ENCODE peak calls at places on chromosome 14, in six cellular contexts. One of them, this sample, is unnamed.

GRCh38 chr14:29805415-29806123 is 122.1 kb downstream of the PRKD1 start:
- DNase-seq in CD4-positive, CD25-positive, alpha-beta regulatory T cell: no peak
- DNase-seq in adipocyte: peak; percentile 94
- DNase-seq in mucosa of descending colon: no peak
- DNase-seq in tibial nerve: peak; percentile 65
- DNase-seq in fibroblast of lung: peak; percentile 98
- DNase-seq in this sample: peak; percentile 81

GRCh38 chr14:77903233-77903632 is 103.3 kb downstream of the ADCK1 start:
- DNase-seq in CD4-positive, CD25-positive, alpha-beta regulatory T cell: no peak
- DNase-seq in adipocyte: no peak
- DNase-seq in mucosa of descending colon: no peak
- DNase-seq in tibial nerve: no peak
- DNase-seq in fibroblast of lung: no peak
- DNase-seq in this sample: no peak

GRCh38 chr14:23093993-23094665 is 807 bp downstream of the ACIN1 start:
- DNase-seq in CD4-positive, CD25-positive, alpha-beta regulatory T cell: peak; percentile 42
- DNase-seq in adipocyte: peak; percentile 34
- DNase-seq in mucosa of descending colon: no peak
- DNase-seq in tibial nerve: no peak
- DNase-seq in fibroblast of lung: no peak
- DNase-seq in this sample: no peak

GRCh38 chr14:68283378-68284123 is 464.0 kb downstream of the RAD51B start:
- DNase-seq in CD4-positive, CD25-positive, alpha-beta regulatory T cell: peak; percentile 94
- DNase-seq in adipocyte: no peak
- DNase-seq in mucosa of descending colon: no peak
- DNase-seq in tibial nerve: no peak
- DNase-seq in fibroblast of lung: no peak
- DNase-seq in this sample: no peak

GRCh38 chr14:72479471-72479931 is 414.4 kb downstream of the DPF3 start:
- DNase-seq in CD4-positive, CD25-positive, alpha-beta regulatory T cell: no peak
- DNase-seq in adipocyte: no peak
- DNase-seq in mucosa of descending colon: no peak
- DNase-seq in tibial nerve: no peak
- DNase-seq in fibroblast of lung: no peak
- DNase-seq in this sample: no peak

GRCh38 chr14:77529963-77530362 is 31.3 kb upstream of the ISM2 start:
- DNase-seq in CD4-positive, CD25-positive, alpha-beta regulatory T cell: no peak
- DNase-seq in adipocyte: no peak
- DNase-seq in mucosa of descending colon: no peak
- DNase-seq in tibial nerve: no peak
- DNase-seq in fibroblast of lung: no peak
- DNase-seq in this sample: no peak

GRCh38 chr14:63897706-63898105 is 44.9 kb downstream of the SYNE2 start:
- DNase-seq in CD4-positive, CD25-positive, alpha-beta regulatory T cell: no peak
- DNase-seq in adipocyte: peak; percentile 79
- DNase-seq in mucosa of descending colon: no peak
- DNase-seq in tibial nerve: no peak
- DNase-seq in fibroblast of lung: peak; percentile 69
- DNase-seq in this sample: no peak

GRCh38 chr14:53710615-53711014 is 246.0 kb downstream of the BMP4 start:
- DNase-seq in CD4-positive, CD25-positive, alpha-beta regulatory T cell: no peak
- DNase-seq in adipocyte: no peak
- DNase-seq in mucosa of descending colon: no peak
- DNase-seq in tibial nerve: no peak
- DNase-seq in fibroblast of lung: no peak
- DNase-seq in this sample: peak; percentile 1

GRCh38 chr14:50533806-50534205 is 1.4 kb upstream of the MAP4K5 start:
- DNase-seq in CD4-positive, CD25-positive, alpha-beta regulatory T cell: no peak
- DNase-seq in adipocyte: no peak
- DNase-seq in mucosa of descending colon: no peak
- DNase-seq in tibial nerve: no peak
- DNase-seq in fibroblast of lung: no peak
- DNase-seq in this sample: no peak

GRCh38 chr14:103247169-103247606 is 86.8 kb upstream of the EIF5 start:
- DNase-seq in CD4-positive, CD25-positive, alpha-beta regulatory T cell: no peak
- DNase-seq in adipocyte: no peak
- DNase-seq in mucosa of descending colon: no peak
- DNase-seq in tibial nerve: no peak
- DNase-seq in fibroblast of lung: no peak
- DNase-seq in this sample: no peak

GRCh38 chr14:88225721-88226120 is 97.3 kb downstream of the KCNK10 start:
- DNase-seq in CD4-positive, CD25-positive, alpha-beta regulatory T cell: no peak
- DNase-seq in adipocyte: no peak
- DNase-seq in mucosa of descending colon: no peak
- DNase-seq in tibial nerve: no peak
- DNase-seq in fibroblast of lung: no peak
- DNase-seq in this sample: no peak

GRCh38 chr14:36553650-36554260 is 28.7 kb downstream of the NKX2-8 start:
- DNase-seq in CD4-positive, CD25-positive, alpha-beta regulatory T cell: peak; percentile 31
- DNase-seq in adipocyte: peak; percentile 84
- DNase-seq in mucosa of descending colon: peak; percentile 49
- DNase-seq in tibial nerve: peak; percentile 16
- DNase-seq in fibroblast of lung: peak; percentile 60
- DNase-seq in this sample: peak; percentile 4

GRCh38 chr14:23910081-23910875 is 43.3 kb upstream of the DHRS4 start:
- DNase-seq in CD4-positive, CD25-positive, alpha-beta regulatory T cell: peak; percentile 9
- DNase-seq in adipocyte: peak; percentile 75
- DNase-seq in mucosa of descending colon: peak; percentile 77
- DNase-seq in tibial nerve: peak; percentile 12
- DNase-seq in fibroblast of lung: peak; percentile 53
- DNase-seq in this sample: peak; percentile 13

GRCh38 chr14:77848031-77848430 is 48.1 kb downstream of the ADCK1 start:
- DNase-seq in CD4-positive, CD25-positive, alpha-beta regulatory T cell: no peak
- DNase-seq in adipocyte: no peak
- DNase-seq in mucosa of descending colon: no peak
- DNase-seq in tibial nerve: no peak
- DNase-seq in fibroblast of lung: peak; percentile 24
- DNase-seq in this sample: peak; percentile 2

GRCh38 chr14:99602054-99602787 is 1.8 kb downstream of the CCDC85C start:
- DNase-seq in CD4-positive, CD25-positive, alpha-beta regulatory T cell: no peak
- DNase-seq in adipocyte: peak; percentile 27
- DNase-seq in mucosa of descending colon: peak; percentile 73
- DNase-seq in tibial nerve: no peak
- DNase-seq in fibroblast of lung: no peak
- DNase-seq in this sample: peak; percentile 26

GRCh38 chr14:69373104-69373503 is 25.0 kb downstream of the ERH start:
- DNase-seq in CD4-positive, CD25-positive, alpha-beta regulatory T cell: no peak
- DNase-seq in adipocyte: no peak
- DNase-seq in mucosa of descending colon: no peak
- DNase-seq in tibial nerve: no peak
- DNase-seq in fibroblast of lung: no peak
- DNase-seq in this sample: no peak

GRCh38 chr14:69374235-69374634 is 23.9 kb downstream of the ERH start:
- DNase-seq in CD4-positive, CD25-positive, alpha-beta regulatory T cell: no peak
- DNase-seq in adipocyte: no peak
- DNase-seq in mucosa of descending colon: no peak
- DNase-seq in tibial nerve: no peak
- DNase-seq in fibroblast of lung: no peak
- DNase-seq in this sample: no peak

GRCh38 chr14:69375722-69376121 is 22.4 kb downstream of the ERH start:
- DNase-seq in CD4-positive, CD25-positive, alpha-beta regulatory T cell: no peak
- DNase-seq in adipocyte: no peak
- DNase-seq in mucosa of descending colon: no peak
- DNase-seq in tibial nerve: no peak
- DNase-seq in fibroblast of lung: no peak
- DNase-seq in this sample: no peak

GRCh38 chr14:69376439-69376838 is 21.7 kb downstream of the ERH start:
- DNase-seq in CD4-positive, CD25-positive, alpha-beta regulatory T cell: no peak
- DNase-seq in adipocyte: peak; percentile 20
- DNase-seq in mucosa of descending colon: no peak
- DNase-seq in tibial nerve: no peak
- DNase-seq in fibroblast of lung: peak; percentile 40
- DNase-seq in this sample: no peak

DNA sequence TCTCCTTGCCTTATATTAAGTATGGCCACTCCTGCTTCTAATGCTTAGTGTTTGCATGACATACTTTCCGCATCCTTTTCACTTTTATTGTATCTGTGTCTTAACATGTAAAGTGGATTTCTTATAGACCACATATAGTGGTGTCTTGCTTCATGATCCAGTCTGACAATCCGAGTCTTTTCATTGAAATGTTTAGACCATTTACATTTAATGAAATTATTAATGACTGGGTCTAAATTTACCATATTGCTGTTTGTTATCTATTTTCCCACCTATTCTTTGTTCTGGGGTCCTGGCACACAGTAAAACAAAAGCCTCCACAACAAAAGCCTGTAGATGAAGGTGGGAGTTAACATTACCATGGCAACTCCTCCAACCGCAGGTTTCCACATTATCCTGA is 22.9 kb downstream of the ERH start:
- DNase-seq in CD4-positive, CD25-positive, alpha-beta regulatory T cell: no peak
- DNase-seq in adipocyte: no peak
- DNase-seq in mucosa of descending colon: no peak
- DNase-seq in tibial nerve: no peak
- DNase-seq in fibroblast of lung: no peak
- DNase-seq in this sample: no peak
- H3K36me3 ChIP-seq in CD4-positive, CD25-positive, alpha-beta regulatory T cell: peaks cover 41% of the 10 kb centered on the region
- H3K36me3 ChIP-seq in adipocyte: peaks cover 34% of the 10 kb centered on the region
- H3K36me3 ChIP-seq in mucosa of descending colon: no peaks in the 10 kb centered on the region
- H3K36me3 ChIP-seq in tibial nerve: peaks cover 56% of the 10 kb centered on the region
- H3K36me3 ChIP-seq in fibroblast of lung: peaks cover 2% of the 10 kb centered on the region
- H3K36me3 ChIP-seq in this sample: peaks cover 42% of the 10 kb centered on the region

DNA sequence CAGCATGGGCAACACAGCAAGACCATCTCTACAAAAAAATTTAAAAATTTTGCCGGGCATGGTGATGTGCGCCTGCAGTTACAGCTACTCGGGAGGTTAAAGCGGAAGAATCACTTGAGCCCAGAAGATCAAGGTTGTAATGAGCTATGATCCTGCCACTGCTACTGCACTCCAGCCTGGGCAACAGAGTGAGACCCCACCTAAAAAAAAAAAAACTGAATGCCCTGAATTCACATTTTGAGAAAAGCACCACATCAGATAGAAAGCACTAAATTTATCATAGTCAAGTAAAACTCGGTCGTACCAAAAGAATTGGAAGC is 24.1 kb upstream of the AP4S1 start:
- DNase-seq in CD4-positive, CD25-positive, alpha-beta regulatory T cell: no peak
- DNase-seq in adipocyte: no peak
- DNase-seq in mucosa of descending colon: no peak
- DNase-seq in tibial nerve: no peak
- DNase-seq in fibroblast of lung: no peak
- DNase-seq in this sample: no peak
- H3K9me3 ChIP-seq in CD4-positive, CD25-positive, alpha-beta regulatory T cell: peaks cover 12% of the 10 kb centered on the region
- H3K9me3 ChIP-seq in adipocyte: no peaks in the 10 kb centered on the region
- H3K9me3 ChIP-seq in mucosa of descending colon: peaks cover 5% of the 10 kb centered on the region
- H3K9me3 ChIP-seq in tibial nerve: peaks cover 14% of the 10 kb centered on the region
- H3K9me3 ChIP-seq in fibroblast of lung: no peaks in the 10 kb centered on the region
- H3K9me3 ChIP-seq in this sample: peaks cover 10% of the 10 kb centered on the region

GRCh38 chr14:39040529-39040928 is 62.5 kb downstream of the SEC23A start:
- DNase-seq in CD4-positive, CD25-positive, alpha-beta regulatory T cell: no peak
- DNase-seq in adipocyte: no peak
- DNase-seq in mucosa of descending colon: no peak
- DNase-seq in tibial nerve: no peak
- DNase-seq in fibroblast of lung: no peak
- DNase-seq in this sample: no peak
- H3K36me3 ChIP-seq in CD4-positive, CD25-positive, alpha-beta regulatory T cell: peaks cover 85% of the 10 kb centered on the region
- H3K36me3 ChIP-seq in adipocyte: peaks cover 97% of the 10 kb centered on the region
- H3K36me3 ChIP-seq in mucosa of descending colon: peaks cover 20% of the 10 kb centered on the region
- H3K36me3 ChIP-seq in tibial nerve: peaks cover 88% of the 10 kb centered on the region
- H3K36me3 ChIP-seq in fibroblast of lung: peaks cover 18% of the 10 kb centered on the region
- H3K36me3 ChIP-seq in this sample: peaks cover 31% of the 10 kb centered on the region

DNA sequence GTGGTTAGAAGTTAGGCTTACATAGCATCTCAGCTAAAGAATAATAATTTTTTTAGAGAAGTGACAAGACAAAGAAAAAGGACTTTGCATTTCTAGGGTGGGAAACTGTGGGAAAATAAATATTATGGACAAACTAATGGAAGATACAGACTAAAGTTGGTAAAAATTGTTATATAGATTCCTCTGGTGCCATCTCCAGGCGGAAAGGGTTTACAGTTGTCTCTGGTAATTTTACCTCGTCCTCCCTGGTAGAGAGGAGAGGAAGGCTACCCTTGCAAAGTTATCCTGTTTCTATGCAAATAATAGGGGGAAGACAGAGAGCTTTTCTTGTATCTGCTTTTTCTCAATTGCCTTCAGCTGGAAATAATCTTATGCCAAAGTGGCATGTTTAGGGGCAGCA is 5.2 kb downstream of the OR11G2 start:
- DNase-seq in CD4-positive, CD25-positive, alpha-beta regulatory T cell: no peak
- DNase-seq in adipocyte: peak; percentile 1
- DNase-seq in mucosa of descending colon: no peak
- DNase-seq in tibial nerve: no peak
- DNase-seq in fibroblast of lung: no peak
- DNase-seq in this sample: no peak
- H3K9me3 ChIP-seq in CD4-positive, CD25-positive, alpha-beta regulatory T cell: no peaks in the 10 kb centered on the region
- H3K9me3 ChIP-seq in adipocyte: peaks cover 4% of the 10 kb centered on the region
- H3K9me3 ChIP-seq in mucosa of descending colon: no peaks in the 10 kb centered on the region
- H3K9me3 ChIP-seq in tibial nerve: no peaks in the 10 kb centered on the region
- H3K9me3 ChIP-seq in fibroblast of lung: no peaks in the 10 kb centered on the region
- H3K9me3 ChIP-seq in this sample: no peaks in the 10 kb centered on the region

GRCh38 chr14:55386037-55386798 is 25.4 kb downstream of the ATG14 start:
- DNase-seq in CD4-positive, CD25-positive, alpha-beta regulatory T cell: peak; percentile 68
- DNase-seq in adipocyte: no peak
- DNase-seq in mucosa of descending colon: peak; percentile 41
- DNase-seq in tibial nerve: no peak
- DNase-seq in fibroblast of lung: no peak
- DNase-seq in this sample: no peak
- H3K36me3 ChIP-seq in CD4-positive, CD25-positive, alpha-beta regulatory T cell: peaks cover 19% of the 10 kb centered on the region
- H3K36me3 ChIP-seq in adipocyte: peaks cover 50% of the 10 kb centered on the region
- H3K36me3 ChIP-seq in mucosa of descending colon: peaks cover 6% of the 10 kb centered on the region
- H3K36me3 ChIP-seq in tibial nerve: peaks cover 96% of the 10 kb centered on the region
- H3K36me3 ChIP-seq in fibroblast of lung: peaks cover 2% of the 10 kb centered on the region
- H3K36me3 ChIP-seq in this sample: peaks cover 10% of the 10 kb centered on the region

GRCh38 chr14:106200539-106201310 is 674.3 kb downstream of the TMEM121 start:
- DNase-seq in CD4-positive, CD25-positive, alpha-beta regulatory T cell: peak; percentile 12
- DNase-seq in adipocyte: no peak
- DNase-seq in mucosa of descending colon: no peak
- DNase-seq in tibial nerve: no peak
- DNase-seq in fibroblast of lung: no peak
- DNase-seq in this sample: no peak

GRCh38 chr14:106201376-106201775 is 675.0 kb downstream of the TMEM121 start:
- DNase-seq in CD4-positive, CD25-positive, alpha-beta regulatory T cell: no peak
- DNase-seq in adipocyte: no peak
- DNase-seq in mucosa of descending colon: no peak
- DNase-seq in tibial nerve: no peak
- DNase-seq in fibroblast of lung: no peak
- DNase-seq in this sample: no peak

GRCh38 chr14:106203438-106203837 is 677.1 kb downstream of the TMEM121 start:
- DNase-seq in CD4-positive, CD25-positive, alpha-beta regulatory T cell: no peak
- DNase-seq in adipocyte: no peak
- DNase-seq in mucosa of descending colon: no peak
- DNase-seq in tibial nerve: no peak
- DNase-seq in fibroblast of lung: no peak
- DNase-seq in this sample: no peak

GRCh38 chr14:106207316-106207715 is 680.9 kb downstream of the TMEM121 start:
- DNase-seq in CD4-positive, CD25-positive, alpha-beta regulatory T cell: no peak
- DNase-seq in adipocyte: no peak
- DNase-seq in mucosa of descending colon: no peak
- DNase-seq in tibial nerve: no peak
- DNase-seq in fibroblast of lung: no peak
- DNase-seq in this sample: no peak

GRCh38 chr14:106204063-106204462 is 677.7 kb downstream of the TMEM121 start:
- DNase-seq in CD4-positive, CD25-positive, alpha-beta regulatory T cell: no peak
- DNase-seq in adipocyte: no peak
- DNase-seq in mucosa of descending colon: no peak
- DNase-seq in tibial nerve: no peak
- DNase-seq in fibroblast of lung: no peak
- DNase-seq in this sample: no peak
- H3K9me3 ChIP-seq in CD4-positive, CD25-positive, alpha-beta regulatory T cell: no peaks in the 10 kb centered on the region
- H3K9me3 ChIP-seq in adipocyte: no peaks in the 10 kb centered on the region
- H3K9me3 ChIP-seq in mucosa of descending colon: no peaks in the 10 kb centered on the region
- H3K9me3 ChIP-seq in tibial nerve: no peaks in the 10 kb centered on the region
- H3K9me3 ChIP-seq in fibroblast of lung: no peaks in the 10 kb centered on the region
- H3K9me3 ChIP-seq in this sample: no peaks in the 10 kb centered on the region